ENCODE peak calls at places on chromosomes 6 and 20, in six cellular contexts. R is fibroblast of lung, I is endothelial cell of umbilical vein, A is GM12878, P is GM23248, Z is keratinocyte. U is an unnamed sample. For H4K20me1, the result is how much of the 10 kb centered on the place peaks cover.

GRCh38 chr20:8903655-8904605 is 165.0 kb upstream of the PLCB4 start:
- DNase-seq in R (no peak), I (no peak), A (no peak), P (peak), Z (no peak), U (peak)

GRCh38 chr6:38846844-38847243 is 131.7 kb downstream of the DNAH8 start:
- DNase-seq in R (peak), I (no peak), A (no peak), P (peak), Z (peak), U (no peak)

GRCh38 chr20:32681175-32682084 is 7.7 kb upstream of the C20orf203 start:
- DNase-seq in R (peak), I (peak), A (no peak), P (no peak), Z (peak), U (peak)

GRCh38 chr20:50240092-50240491 is 49.5 kb downstream of the CEBPB start:
- DNase-seq in R (no peak), I (no peak), A (no peak), P (no peak), Z (no peak), U (no peak)

GRCh38 chr6:26045939-26046368 is 41.3 kb upstream of the HFE start:
- DNase-seq in R (no peak), I (no peak), A (no peak), P (no peak), Z (no peak), U (no peak)

GRCh38 chr6:109339906-109340678 is 42.2 kb downstream of the CD164 start:
- DNase-seq in R (no peak), I (no peak), A (no peak), P (peak), Z (no peak), U (no peak)

GRCh38 chr20:38779247-38780097 is 26.0 kb upstream of the PPP1R16B start:
- DNase-seq in R (no peak), I (no peak), A (no peak), P (no peak), Z (peak), U (peak)

GRCh38 chr6:144811140-144811539 is 526.0 kb downstream of the UTRN start:
- DNase-seq in R (peak), I (no peak), A (no peak), P (no peak), Z (no peak), U (no peak)

GRCh38 chr20:8082999-8083398 is 49.1 kb upstream of the PLCB1 start:
- DNase-seq in R (peak), I (no peak), A (no peak), P (peak), Z (no peak), U (no peak)

GRCh38 chr6:1015819-1016218 is 296.1 kb upstream of the FOXQ1 start:
- DNase-seq in R (no peak), I (no peak), A (no peak), P (peak), Z (no peak), U (peak)

GRCh38 chr20:62627901-62628612 is 14.2 kb upstream of the SLCO4A1 start:
- DNase-seq in R (peak), I (no peak), A (no peak), P (peak), Z (no peak), U (no peak)

GRCh38 chr6:3500262-3501001 is 43.6 kb upstream of the SLC22A23 start:
- DNase-seq in R (peak), I (peak), A (no peak), P (peak), Z (peak), U (no peak)

GRCh38 chr20:16803965-16804792 is 56.0 kb downstream of the OTOR start:
- DNase-seq in R (peak), I (peak), A (no peak), P (peak), Z (no peak), U (peak)

GRCh38 chr6:146345582-146345981 is 198.1 kb upstream of the RAB32 start:
- DNase-seq in R (no peak), I (no peak), A (no peak), P (no peak), Z (no peak), U (no peak)

GRCh38 chr6:160264213-160264612 is 5.6 kb upstream of the SLC22A2 start:
- DNase-seq in R (no peak), I (no peak), A (no peak), P (no peak), Z (no peak), U (no peak)

GRCh38 chr6:88808381-88808780 is 155.0 kb downstream of the RNGTT start:
- DNase-seq in R (no peak), I (no peak), A (no peak), P (no peak), Z (no peak), U (no peak)

GRCh38 chr6:128327890-128328289 is 192.5 kb downstream of the PTPRK start:
- DNase-seq in R (no peak), I (no peak), A (no peak), P (peak), Z (no peak), U (peak)

GRCh38 chr20:40925829-40926228 is 102.8 kb upstream of the TOP1 start:
- DNase-seq in R (no peak), I (no peak), A (no peak), P (no peak), Z (no peak), U (no peak)

GRCh38 chr20:18007534-18008292 is 38.9 kb downstream of the MGME1 start:
- DNase-seq in R (no peak), I (no peak), A (no peak), P (peak), Z (no peak), U (no peak)

GRCh38 chr6:130009148-130009547 is 9.2 kb upstream of the L3MBTL3 start:
- DNase-seq in R (no peak), I (peak), A (no peak), P (no peak), Z (no peak), U (no peak)

GRCh38 chr20:34530342-34530741 is 14.1 kb downstream of the DYNLRB1 start:
- DNase-seq in R (no peak), I (no peak), A (no peak), P (no peak), Z (no peak), U (no peak)

GRCh38 chr6:70700922-70701876 is 33.5 kb downstream of the SMAP1 start:
- DNase-seq in R (no peak), I (no peak), A (no peak), P (no peak), Z (no peak), U (no peak)

GRCh38 chr6:151324079-151324825 is 67.1 kb downstream of the ZBTB2 start:
- DNase-seq in R (peak), I (peak), A (peak), P (peak), Z (peak), U (peak)

GRCh38 chr6:104625536-104625935 is 234.2 kb downstream of the HACE1 start:
- DNase-seq in R (peak), I (no peak), A (no peak), P (peak), Z (peak), U (peak)

GRCh38 chr20:19976595-19977372 is 40.4 kb upstream of the NAA20 start:
- DNase-seq in R (peak), I (peak), A (no peak), P (peak), Z (no peak), U (peak)
- H3K9ac ChIP-seq in R (peak), I (peak), A (no peak), P (peak), Z (peak), U (no peak)

DNA sequence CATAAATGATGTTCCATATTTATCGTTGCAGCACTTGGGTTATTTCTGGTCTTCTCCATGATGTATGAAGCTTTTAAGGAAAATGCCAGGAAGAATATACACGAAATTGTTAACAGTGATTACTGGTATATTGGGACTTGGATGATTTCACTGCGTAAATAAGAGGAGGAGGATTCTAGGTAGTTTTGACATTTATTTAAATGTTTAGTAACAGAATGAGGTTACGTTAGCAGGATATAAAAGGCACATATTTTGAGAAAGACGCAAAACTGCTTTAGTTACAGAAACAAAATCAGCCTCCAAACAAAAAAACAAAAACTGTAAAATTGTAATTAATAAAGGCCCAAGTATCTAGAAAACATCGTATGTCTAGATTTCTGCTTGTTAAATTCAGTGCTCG is 147.7 kb downstream of the JARID2 start:
- DNase-seq in R (no peak), I (no peak), A (no peak), P (no peak), Z (no peak), U (no peak)
- H4K20me1 ChIP-seq in R (under half), I (under half), A (under half), P (under half), Z (under half), U (half or more)

GRCh38 chr6:136923116-136923953 is 1.2 kb downstream of the SLC35D3 start:
- DNase-seq in R (no peak), I (no peak), A (no peak), P (peak), Z (no peak), U (peak)
- TF ChIP-seq EZH2 in R (peak), I (peak), A (no peak), P (peak), Z (no peak), U (no peak)

GRCh38 chr6:52512199-52512598 is 64.7 kb downstream of the TRAM2 start:
- DNase-seq in R (peak), I (peak), A (no peak), P (peak), Z (no peak), U (no peak)
- H3K9ac ChIP-seq in R (no peak), I (peak), A (no peak), P (peak), Z (peak), U (no peak)

GRCh38 chr6:47290124-47290834 is 19.4 kb downstream of the TNFRSF21 start:
- DNase-seq in R (no peak), I (no peak), A (no peak), P (no peak), Z (no peak), U (no peak)

GRCh38 chr6:47292944-47293343 is 16.8 kb downstream of the TNFRSF21 start:
- DNase-seq in R (peak), I (peak), A (no peak), P (peak), Z (no peak), U (no peak)

GRCh38 chr6:47298475-47298874 is 11.2 kb downstream of the TNFRSF21 start:
- DNase-seq in R (no peak), I (no peak), A (no peak), P (no peak), Z (no peak), U (no peak)

GRCh38 chr6:47292027-47292426 is 17.7 kb downstream of the TNFRSF21 start:
- DNase-seq in R (no peak), I (no peak), A (no peak), P (no peak), Z (no peak), U (no peak)

GRCh38 chr6:47294990-47295389 is 14.7 kb downstream of the TNFRSF21 start:
- DNase-seq in R (no peak), I (no peak), A (no peak), P (no peak), Z (no peak), U (no peak)
- H4K20me1 ChIP-seq in R (under half), I (under half), A (under half), P (under half), Z (under half), U (under half)

DNA sequence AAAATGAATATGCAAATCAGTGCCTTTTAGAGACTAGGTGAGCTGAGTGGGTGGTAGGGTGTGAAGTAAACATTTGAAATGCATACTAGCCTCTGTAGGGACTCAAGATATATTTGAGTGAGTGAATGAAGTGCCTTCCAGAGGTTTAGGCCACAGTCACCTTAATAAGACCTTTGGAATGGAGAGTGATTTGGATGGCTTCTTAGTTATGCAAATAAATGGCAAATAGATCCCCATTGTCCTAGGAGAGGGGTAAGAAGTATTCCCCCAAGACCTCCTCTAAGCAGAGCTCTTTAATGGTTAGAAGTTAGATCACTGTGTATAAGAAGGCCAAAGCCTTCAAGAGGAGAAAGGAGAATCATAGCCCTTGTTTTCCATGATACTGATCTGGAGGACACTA is 47.8 kb upstream of the IMPG1 start:
- DNase-seq in R (no peak), I (no peak), A (no peak), P (no peak), Z (no peak), U (no peak)
- TF ChIP-seq EZH2 in R (no peak), I (no peak), A (no peak), P (no peak), Z (no peak), U (no peak)

DNA sequence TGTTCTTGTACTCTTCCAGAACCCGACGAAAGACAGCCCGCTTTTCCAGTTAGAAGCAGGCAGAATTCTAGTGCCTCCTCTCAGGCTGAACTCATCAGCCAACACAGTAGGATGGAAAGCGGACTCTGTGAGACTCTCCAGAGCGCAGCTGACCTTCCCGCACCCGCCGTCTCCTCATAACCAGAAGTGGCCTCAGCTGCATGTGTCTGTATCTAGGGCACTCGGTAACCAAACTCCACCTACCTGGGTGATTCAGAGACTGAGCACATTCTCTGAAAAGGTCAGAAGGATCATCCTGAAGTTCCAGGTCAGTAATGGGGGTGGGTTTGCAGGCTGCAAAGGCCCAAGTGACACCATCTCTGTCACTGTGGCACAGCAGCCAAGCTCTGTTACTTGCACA is 66.7 kb upstream of the NFATC2 start:
- DNase-seq in R (no peak), I (no peak), A (no peak), P (no peak), Z (no peak), U (no peak)
- H3K9ac ChIP-seq in R (no peak), I (no peak), A (no peak), P (no peak), Z (no peak), U (no peak)

U was measured in neural progenitor cell.